ENCODE peak calls at places on chromosomes 11 and 22, in six cellular contexts. One of them, this sample, is unnamed.

GRCh38 chr11:12377824-12378593 is 638 bp downstream of the PARVA start:
- DNase-seq in neural progenitor cell: peak
- DNase-seq in progenitor cell of endocrine pancreas: peak
- DNase-seq in left ventricle myocardium inferior: peak
- DNase-seq in OCI-LY7: no peak
- DNase-seq in cardiac muscle cell: peak
- DNase-seq in this sample: peak

GRCh38 chr11:78036313-78036712 is 13.2 kb upstream of the KCTD14 start:
- DNase-seq in neural progenitor cell: no peak
- DNase-seq in progenitor cell of endocrine pancreas: no peak
- DNase-seq in left ventricle myocardium inferior: no peak
- DNase-seq in OCI-LY7: no peak
- DNase-seq in cardiac muscle cell: no peak
- DNase-seq in this sample: no peak

GRCh38 chr22:24554316-24555159 is at the start of gene GUCD1:
- DNase-seq in neural progenitor cell: peak
- DNase-seq in progenitor cell of endocrine pancreas: no peak
- DNase-seq in left ventricle myocardium inferior: peak
- DNase-seq in OCI-LY7: peak
- DNase-seq in cardiac muscle cell: peak
- DNase-seq in this sample: no peak

GRCh38 chr11:130781906-130782305 is 134.4 kb downstream of the SNX19 start:
- DNase-seq in neural progenitor cell: no peak
- DNase-seq in progenitor cell of endocrine pancreas: no peak
- DNase-seq in left ventricle myocardium inferior: no peak
- DNase-seq in OCI-LY7: no peak
- DNase-seq in cardiac muscle cell: no peak
- DNase-seq in this sample: no peak

GRCh38 chr22:40001104-40001503 is 6.3 kb downstream of the FAM83F start:
- DNase-seq in neural progenitor cell: no peak
- DNase-seq in progenitor cell of endocrine pancreas: no peak
- DNase-seq in left ventricle myocardium inferior: no peak
- DNase-seq in OCI-LY7: no peak
- DNase-seq in cardiac muscle cell: no peak
- DNase-seq in this sample: no peak

GRCh38 chr11:97739892-97740782 is 1280.6 kb upstream of the CNTN5 start:
- DNase-seq in neural progenitor cell: no peak
- DNase-seq in progenitor cell of endocrine pancreas: no peak
- DNase-seq in left ventricle myocardium inferior: no peak
- DNase-seq in OCI-LY7: no peak
- DNase-seq in cardiac muscle cell: peak
- DNase-seq in this sample: no peak

GRCh38 chr22:23894710-23895598 is 771 bp downstream of the MIF start:
- DNase-seq in neural progenitor cell: peak
- DNase-seq in progenitor cell of endocrine pancreas: peak
- DNase-seq in left ventricle myocardium inferior: peak
- DNase-seq in OCI-LY7: peak
- DNase-seq in cardiac muscle cell: peak
- DNase-seq in this sample: peak

GRCh38 chr22:35630387-35630793 is 13.3 kb upstream of the MB start:
- DNase-seq in neural progenitor cell: peak
- DNase-seq in progenitor cell of endocrine pancreas: no peak
- DNase-seq in left ventricle myocardium inferior: no peak
- DNase-seq in OCI-LY7: peak
- DNase-seq in cardiac muscle cell: peak
- DNase-seq in this sample: no peak

GRCh38 chr11:43943931-43944751 is 1.7 kb downstream of the C11orf96 start:
- DNase-seq in neural progenitor cell: peak
- DNase-seq in progenitor cell of endocrine pancreas: no peak
- DNase-seq in left ventricle myocardium inferior: no peak
- DNase-seq in OCI-LY7: no peak
- DNase-seq in cardiac muscle cell: peak
- DNase-seq in this sample: peak

GRCh38 chr22:20412474-20413216 is 18.7 kb downstream of the ZNF74 start:
- DNase-seq in neural progenitor cell: no peak
- DNase-seq in progenitor cell of endocrine pancreas: no peak
- DNase-seq in left ventricle myocardium inferior: no peak
- DNase-seq in OCI-LY7: no peak
- DNase-seq in cardiac muscle cell: no peak
- DNase-seq in this sample: no peak

GRCh38 chr11:77127969-77128691 is at the start of gene MYO7A:
- DNase-seq in neural progenitor cell: peak
- DNase-seq in progenitor cell of endocrine pancreas: peak
- DNase-seq in left ventricle myocardium inferior: peak
- DNase-seq in OCI-LY7: peak
- DNase-seq in cardiac muscle cell: peak
- DNase-seq in this sample: peak

GRCh38 chr11:44860967-44861828 is 89.5 kb downstream of the TP53I11 start:
- DNase-seq in neural progenitor cell: no peak
- DNase-seq in progenitor cell of endocrine pancreas: no peak
- DNase-seq in left ventricle myocardium inferior: no peak
- DNase-seq in OCI-LY7: no peak
- DNase-seq in cardiac muscle cell: no peak
- DNase-seq in this sample: no peak

GRCh38 chr11:57410287-57410686 is 16.6 kb downstream of the SLC43A3 start:
- DNase-seq in neural progenitor cell: no peak
- DNase-seq in progenitor cell of endocrine pancreas: no peak
- DNase-seq in left ventricle myocardium inferior: no peak
- DNase-seq in OCI-LY7: no peak
- DNase-seq in cardiac muscle cell: peak
- DNase-seq in this sample: no peak

GRCh38 chr22:44455151-44455962 is 42.7 kb downstream of the RTL6 start:
- DNase-seq in neural progenitor cell: no peak
- DNase-seq in progenitor cell of endocrine pancreas: no peak
- DNase-seq in left ventricle myocardium inferior: no peak
- DNase-seq in OCI-LY7: peak
- DNase-seq in cardiac muscle cell: no peak
- DNase-seq in this sample: no peak

GRCh38 chr11:128058580-128059208 is 528.7 kb downstream of the ETS1 start:
- DNase-seq in neural progenitor cell: no peak
- DNase-seq in progenitor cell of endocrine pancreas: no peak
- DNase-seq in left ventricle myocardium inferior: no peak
- DNase-seq in OCI-LY7: no peak
- DNase-seq in cardiac muscle cell: no peak
- DNase-seq in this sample: no peak

GRCh38 chr11:31768744-31769143 is 42.4 kb downstream of the PAX6 start:
- DNase-seq in neural progenitor cell: no peak
- DNase-seq in progenitor cell of endocrine pancreas: no peak
- DNase-seq in left ventricle myocardium inferior: no peak
- DNase-seq in OCI-LY7: no peak
- DNase-seq in cardiac muscle cell: no peak
- DNase-seq in this sample: no peak

GRCh38 chr22:24944224-24944937 is 2.1 kb downstream of the LHFPL7 start:
- DNase-seq in neural progenitor cell: no peak
- DNase-seq in progenitor cell of endocrine pancreas: no peak
- DNase-seq in left ventricle myocardium inferior: no peak
- DNase-seq in OCI-LY7: no peak
- DNase-seq in cardiac muscle cell: no peak
- DNase-seq in this sample: no peak

GRCh38 chr11:70169632-70170031 is 33.5 kb upstream of the FADD start:
- DNase-seq in neural progenitor cell: no peak
- DNase-seq in progenitor cell of endocrine pancreas: no peak
- DNase-seq in left ventricle myocardium inferior: no peak
- DNase-seq in OCI-LY7: no peak
- DNase-seq in cardiac muscle cell: no peak
- DNase-seq in this sample: no peak

GRCh38 chr11:19963697-19964340 is 196.5 kb downstream of the DBX1 start:
- DNase-seq in neural progenitor cell: no peak
- DNase-seq in progenitor cell of endocrine pancreas: no peak
- DNase-seq in left ventricle myocardium inferior: no peak
- DNase-seq in OCI-LY7: no peak
- DNase-seq in cardiac muscle cell: no peak
- DNase-seq in this sample: no peak

GRCh38 chr11:126733685-126734084 is 266.9 kb downstream of the KIRREL3 start:
- DNase-seq in neural progenitor cell: no peak
- DNase-seq in progenitor cell of endocrine pancreas: no peak
- DNase-seq in left ventricle myocardium inferior: no peak
- DNase-seq in OCI-LY7: no peak
- DNase-seq in cardiac muscle cell: no peak
- DNase-seq in this sample: no peak

GRCh38 chr11:87430821-87431220 is 393.1 kb downstream of the TMEM135 start:
- DNase-seq in neural progenitor cell: no peak
- DNase-seq in progenitor cell of endocrine pancreas: no peak
- DNase-seq in left ventricle myocardium inferior: no peak
- DNase-seq in OCI-LY7: no peak
- DNase-seq in cardiac muscle cell: no peak
- DNase-seq in this sample: no peak

GRCh38 chr11:77506857-77507256 is 33.0 kb upstream of the PAK1 start:
- DNase-seq in neural progenitor cell: no peak
- DNase-seq in progenitor cell of endocrine pancreas: no peak
- DNase-seq in left ventricle myocardium inferior: no peak
- DNase-seq in OCI-LY7: no peak
- DNase-seq in cardiac muscle cell: no peak
- DNase-seq in this sample: no peak

GRCh38 chr11:4991066-4991465 is 3.6 kb upstream of the OR51L1 start:
- DNase-seq in neural progenitor cell: peak
- DNase-seq in progenitor cell of endocrine pancreas: no peak
- DNase-seq in left ventricle myocardium inferior: no peak
- DNase-seq in OCI-LY7: no peak
- DNase-seq in cardiac muscle cell: peak
- DNase-seq in this sample: no peak
- TF ChIP-seq CTCF in neural progenitor cell: peak
- TF ChIP-seq CTCF in progenitor cell of endocrine pancreas: no peak
- TF ChIP-seq CTCF in left ventricle myocardium inferior: peak
- TF ChIP-seq CTCF in OCI-LY7: peak
- TF ChIP-seq CTCF in cardiac muscle cell: peak
- TF ChIP-seq CTCF in this sample: no peak

GRCh38 chr22:22813126-22814075 is 74.2 kb upstream of the IGLL5 start:
- DNase-seq in neural progenitor cell: no peak
- DNase-seq in progenitor cell of endocrine pancreas: no peak
- DNase-seq in left ventricle myocardium inferior: no peak
- DNase-seq in OCI-LY7: no peak
- DNase-seq in cardiac muscle cell: no peak
- DNase-seq in this sample: no peak

GRCh38 chr22:22812031-22812905 is 75.3 kb upstream of the IGLL5 start:
- DNase-seq in neural progenitor cell: no peak
- DNase-seq in progenitor cell of endocrine pancreas: no peak
- DNase-seq in left ventricle myocardium inferior: no peak
- DNase-seq in OCI-LY7: peak
- DNase-seq in cardiac muscle cell: no peak
- DNase-seq in this sample: no peak

GRCh38 chr22:22810471-22810870 is 77.1 kb upstream of the IGLL5 start:
- DNase-seq in neural progenitor cell: no peak
- DNase-seq in progenitor cell of endocrine pancreas: no peak
- DNase-seq in left ventricle myocardium inferior: no peak
- DNase-seq in OCI-LY7: no peak
- DNase-seq in cardiac muscle cell: no peak
- DNase-seq in this sample: no peak

GRCh38 chr22:22811016-22812009 is 76.3 kb upstream of the IGLL5 start:
- DNase-seq in neural progenitor cell: no peak
- DNase-seq in progenitor cell of endocrine pancreas: no peak
- DNase-seq in left ventricle myocardium inferior: no peak
- DNase-seq in OCI-LY7: peak
- DNase-seq in cardiac muscle cell: no peak
- DNase-seq in this sample: no peak

DNA sequence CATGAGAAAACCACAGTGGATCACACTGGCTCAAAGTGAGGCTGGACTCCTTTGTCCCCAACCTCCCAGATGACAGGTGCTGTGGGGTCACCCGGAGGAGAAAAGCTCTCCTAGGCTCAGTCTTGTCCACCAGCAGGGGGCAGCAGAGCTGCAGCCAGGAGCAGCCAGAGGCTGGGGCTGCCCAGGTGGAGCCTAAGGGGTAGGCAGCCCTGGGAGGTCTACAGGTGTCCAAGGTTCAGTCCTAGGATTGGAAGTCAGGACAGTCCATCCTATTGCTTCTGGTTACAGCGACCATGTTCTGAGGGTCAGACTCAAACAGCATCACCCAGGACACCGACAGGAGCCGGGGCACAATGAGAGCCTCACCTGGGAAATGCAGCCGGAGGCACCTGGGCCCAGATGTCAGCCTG is 77.6 kb upstream of the IGLL5 start:
- DNase-seq in neural progenitor cell: peak
- DNase-seq in progenitor cell of endocrine pancreas: peak
- DNase-seq in left ventricle myocardium inferior: peak
- DNase-seq in OCI-LY7: peak
- DNase-seq in cardiac muscle cell: peak
- DNase-seq in this sample: no peak
- TF ChIP-seq CTCF in neural progenitor cell: peak
- TF ChIP-seq CTCF in progenitor cell of endocrine pancreas: peak
- TF ChIP-seq CTCF in left ventricle myocardium inferior: peak
- TF ChIP-seq CTCF in OCI-LY7: peak
- TF ChIP-seq CTCF in cardiac muscle cell: peak
- TF ChIP-seq CTCF in this sample: no peak

GRCh38 chr22:38506118-38506962 is at the start of gene DDX17:
- DNase-seq in neural progenitor cell: peak
- DNase-seq in progenitor cell of endocrine pancreas: peak
- DNase-seq in left ventricle myocardium inferior: peak
- DNase-seq in OCI-LY7: peak
- DNase-seq in cardiac muscle cell: peak
- DNase-seq in this sample: peak
- TF ChIP-seq CTCF in neural progenitor cell: no peak
- TF ChIP-seq CTCF in progenitor cell of endocrine pancreas: no peak
- TF ChIP-seq CTCF in left ventricle myocardium inferior: no peak
- TF ChIP-seq CTCF in OCI-LY7: no peak
- TF ChIP-seq CTCF in cardiac muscle cell: no peak
- TF ChIP-seq CTCF in this sample: no peak

GRCh38 chr11:29019960-29020683 is 911.9 kb downstream of the METTL15 start:
- DNase-seq in neural progenitor cell: peak
- DNase-seq in progenitor cell of endocrine pancreas: no peak
- DNase-seq in left ventricle myocardium inferior: no peak
- DNase-seq in OCI-LY7: no peak
- DNase-seq in cardiac muscle cell: peak
- DNase-seq in this sample: peak
- TF ChIP-seq CTCF in neural progenitor cell: peak
- TF ChIP-seq CTCF in progenitor cell of endocrine pancreas: peak
- TF ChIP-seq CTCF in left ventricle myocardium inferior: no peak
- TF ChIP-seq CTCF in OCI-LY7: peak
- TF ChIP-seq CTCF in cardiac muscle cell: peak
- TF ChIP-seq CTCF in this sample: peak

GRCh38 chr11:105862736-105863367 is 159.2 kb downstream of the MSANTD4 start:
- DNase-seq in neural progenitor cell: peak
- DNase-seq in progenitor cell of endocrine pancreas: no peak
- DNase-seq in left ventricle myocardium inferior: no peak
- DNase-seq in OCI-LY7: peak
- DNase-seq in cardiac muscle cell: peak
- DNase-seq in this sample: no peak
- TF ChIP-seq CTCF in neural progenitor cell: peak
- TF ChIP-seq CTCF in progenitor cell of endocrine pancreas: peak
- TF ChIP-seq CTCF in left ventricle myocardium inferior: peak
- TF ChIP-seq CTCF in OCI-LY7: peak
- TF ChIP-seq CTCF in cardiac muscle cell: peak
- TF ChIP-seq CTCF in this sample: peak

GRCh38 chr22:37164535-37164887 is 14.8 kb upstream of the IL2RB start:
- DNase-seq in neural progenitor cell: no peak
- DNase-seq in progenitor cell of endocrine pancreas: no peak
- DNase-seq in left ventricle myocardium inferior: no peak
- DNase-seq in OCI-LY7: no peak
- DNase-seq in cardiac muscle cell: no peak
- DNase-seq in this sample: no peak

GRCh38 chr22:37163096-37163489 is 13.4 kb upstream of the IL2RB start:
- DNase-seq in neural progenitor cell: no peak
- DNase-seq in progenitor cell of endocrine pancreas: no peak
- DNase-seq in left ventricle myocardium inferior: no peak
- DNase-seq in OCI-LY7: no peak
- DNase-seq in cardiac muscle cell: no peak
- DNase-seq in this sample: no peak

GRCh38 chr22:37163618-37164534 is 14.2 kb upstream of the IL2RB start:
- DNase-seq in neural progenitor cell: no peak
- DNase-seq in progenitor cell of endocrine pancreas: no peak
- DNase-seq in left ventricle myocardium inferior: no peak
- DNase-seq in OCI-LY7: no peak
- DNase-seq in cardiac muscle cell: no peak
- DNase-seq in this sample: no peak

GRCh38 chr22:37161442-37161841 is 11.7 kb upstream of the IL2RB start:
- DNase-seq in neural progenitor cell: no peak
- DNase-seq in progenitor cell of endocrine pancreas: no peak
- DNase-seq in left ventricle myocardium inferior: no peak
- DNase-seq in OCI-LY7: peak
- DNase-seq in cardiac muscle cell: no peak
- DNase-seq in this sample: no peak

GRCh38 chr22:37162221-37163095 is 12.7 kb upstream of the IL2RB start:
- DNase-seq in neural progenitor cell: no peak
- DNase-seq in progenitor cell of endocrine pancreas: no peak
- DNase-seq in left ventricle myocardium inferior: no peak
- DNase-seq in OCI-LY7: no peak
- DNase-seq in cardiac muscle cell: no peak
- DNase-seq in this sample: no peak
- TF ChIP-seq CTCF in neural progenitor cell: no peak
- TF ChIP-seq CTCF in progenitor cell of endocrine pancreas: no peak
- TF ChIP-seq CTCF in left ventricle myocardium inferior: no peak
- TF ChIP-seq CTCF in OCI-LY7: no peak
- TF ChIP-seq CTCF in cardiac muscle cell: no peak
- TF ChIP-seq CTCF in this sample: no peak